ENCODE peak calls at places on chromosomes 11 and 22, in four cellular contexts. E, I, U and B are unnamed samples.

GRCh38 chr11:15159085-15159484 is 44.4 kb downstream of the INSC start:
- DNase-seq in E (no peak), I (no peak), U (no peak), B (peak)

GRCh38 chr11:20162824-20163777 is 2.8 kb upstream of the DBX1 start:
- DNase-seq in E (no peak), I (no peak), U (no peak), B (peak)

GRCh38 chr11:468036-468435 is 18.0 kb downstream of the PTDSS2 start:
- DNase-seq in E (no peak), I (peak), U (no peak), B (no peak)

GRCh38 chr11:113411536-113411935 is 24.0 kb downstream of the ANKK1 start:
- DNase-seq in E (no peak), I (no peak), U (no peak), B (no peak)

GRCh38 chr11:105181100-105181499 is 41.5 kb upstream of the CARD18 start:
- DNase-seq in E (no peak), I (no peak), U (no peak), B (peak)

GRCh38 chr11:830295-831131 is 2.2 kb upstream of the CD151 start:
- DNase-seq in E (no peak), I (peak), U (no peak), B (peak)

GRCh38 chr11:80593981-80594380 is 1153.2 kb upstream of the TENM4 start:
- DNase-seq in E (no peak), I (no peak), U (no peak), B (peak)

GRCh38 chr11:100704176-100704575 is 17.1 kb downstream of the ARHGAP42 start:
- DNase-seq in E (no peak), I (no peak), U (no peak), B (no peak)

GRCh38 chr22:19062139-19062789 is 59.9 kb downstream of the DGCR2 start:
- DNase-seq in E (no peak), I (no peak), U (no peak), B (no peak)

GRCh38 chr11:67436459-67437081 is 912 bp downstream of the PTPRCAP start:
- DNase-seq in E (no peak), I (no peak), U (no peak), B (peak)

GRCh38 chr11:130166457-130166784 is 6.8 kb downstream of the ST14 start:
- DNase-seq in E (no peak), I (no peak), U (no peak), B (peak)

GRCh38 chr11:75450826-75451783 is 18.1 kb upstream of the KLHL35 start:
- DNase-seq in E (no peak), I (no peak), U (no peak), B (no peak)

GRCh38 chr11:85756401-85757200 is 54.3 kb downstream of the SYTL2 start:
- DNase-seq in E (peak), I (no peak), U (no peak), B (no peak)

GRCh38 chr22:35732116-35732515 is 14.4 kb downstream of the APOL5 start:
- DNase-seq in E (no peak), I (no peak), U (no peak), B (no peak)

GRCh38 chr11:3916962-3917361 is 61.5 kb downstream of the STIM1 start:
- DNase-seq in E (no peak), I (no peak), U (no peak), B (no peak)

GRCh38 chr11:70729949-70730348 is 331.6 kb downstream of the CTTN start:
- DNase-seq in E (no peak), I (no peak), U (no peak), B (no peak)

GRCh38 chr11:119359365-119360229 is 13.1 kb upstream of the MFRP start:
- DNase-seq in E (no peak), I (no peak), U (no peak), B (no peak)

GRCh38 chr22:25085930-25086901 is 113.4 kb upstream of the CRYBB3 start:
- DNase-seq in E (no peak), I (peak), U (no peak), B (no peak)

GRCh38 chr11:63505857-63506528 is at the start of gene LGALS12:
- DNase-seq in E (no peak), I (peak), U (no peak), B (peak)

GRCh38 chr11:67493548-67494370 is 10.9 kb downstream of the AIP start:
- DNase-seq in E (no peak), I (no peak), U (no peak), B (no peak)

GRCh38 chr11:47565340-47566165 is at the start of gene PTPMT1:
- DNase-seq in E (peak), I (peak), U (no peak), B (peak)

GRCh38 chr11:115687934-115688333 is 183.7 kb upstream of the CADM1 start:
- DNase-seq in E (peak), I (no peak), U (no peak), B (no peak)

GRCh38 chr11:115696472-115697011 is 192.3 kb upstream of the CADM1 start:
- DNase-seq in E (no peak), I (peak), U (no peak), B (no peak)

GRCh38 chr11:115693002-115693401 is 188.8 kb upstream of the CADM1 start:
- DNase-seq in E (no peak), I (no peak), U (no peak), B (no peak)

GRCh38 chr11:115695677-115696451 is 191.6 kb upstream of the CADM1 start:
- DNase-seq in E (no peak), I (no peak), U (no peak), B (no peak)

DNA sequence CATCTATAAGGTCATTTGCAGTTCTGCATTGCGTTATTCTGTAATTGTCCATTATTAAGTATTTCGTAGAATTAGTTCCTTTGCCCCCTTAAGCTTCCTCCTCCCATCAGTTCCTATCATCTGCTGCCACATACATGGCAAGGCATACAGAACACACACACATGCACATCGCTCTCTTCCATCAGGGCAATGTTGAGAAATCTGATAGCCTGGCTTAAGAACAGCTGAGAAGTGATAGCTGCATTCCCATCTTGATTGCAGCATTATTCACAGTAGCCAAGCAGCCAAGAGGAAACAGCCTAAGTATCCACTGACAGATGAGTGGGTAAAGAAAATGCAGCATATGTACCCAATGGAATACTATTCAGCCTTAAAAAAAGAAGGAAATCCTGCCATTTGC is 186.8 kb upstream of the CADM1 start:
- DNase-seq in E (no peak), I (no peak), U (no peak), B (no peak)
- TF ChIP-seq CTCF in E (no peak), I (no peak), U (no peak), B (no peak)

DNA sequence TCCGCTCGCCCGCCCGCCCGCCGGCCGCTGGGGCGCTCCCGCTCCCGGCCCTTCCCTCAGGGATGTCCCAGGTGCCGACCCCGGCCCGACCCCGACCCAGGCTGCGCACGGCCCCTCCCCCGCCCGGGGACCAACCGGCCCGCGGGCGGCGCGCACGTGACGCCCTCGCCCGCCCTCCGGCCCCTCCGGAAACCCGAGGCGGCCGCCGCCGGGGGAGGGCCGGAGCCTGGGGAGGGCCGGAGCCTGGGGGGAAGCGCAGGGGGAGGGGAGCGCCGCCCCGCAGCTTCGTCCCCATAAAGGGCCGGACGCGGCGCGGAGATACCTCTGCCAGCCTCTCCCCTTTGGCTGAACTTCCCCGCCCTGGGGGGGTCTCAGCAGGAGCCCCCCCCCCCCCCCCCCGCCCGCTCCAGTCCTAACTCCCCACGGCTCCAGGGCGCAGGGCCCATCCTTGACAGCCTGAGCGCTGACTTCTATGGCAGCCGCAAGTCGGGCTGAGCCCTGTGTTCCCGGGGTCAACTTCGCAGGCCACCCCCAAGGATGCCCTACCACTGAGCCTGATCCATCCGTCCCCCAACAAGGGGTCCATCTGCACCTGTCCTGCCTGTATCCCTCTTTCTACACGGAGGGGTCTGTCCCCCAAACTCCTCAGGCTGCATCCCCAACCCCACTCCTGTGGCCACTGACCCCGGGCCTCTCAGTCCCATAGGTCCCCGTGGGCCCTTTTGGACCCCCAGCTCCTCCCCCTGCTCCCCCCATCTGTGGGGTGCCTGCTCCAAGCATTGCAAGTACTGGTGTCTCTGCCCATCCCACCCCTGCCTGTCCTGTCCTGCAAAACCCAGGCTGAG is at the start of gene MAPK12:
- DNase-seq in E (no peak), I (peak), U (no peak), B (no peak)
- H3K4me3 ChIP-seq in E (peak), I (peak), U (peak), B (peak)

DNA sequence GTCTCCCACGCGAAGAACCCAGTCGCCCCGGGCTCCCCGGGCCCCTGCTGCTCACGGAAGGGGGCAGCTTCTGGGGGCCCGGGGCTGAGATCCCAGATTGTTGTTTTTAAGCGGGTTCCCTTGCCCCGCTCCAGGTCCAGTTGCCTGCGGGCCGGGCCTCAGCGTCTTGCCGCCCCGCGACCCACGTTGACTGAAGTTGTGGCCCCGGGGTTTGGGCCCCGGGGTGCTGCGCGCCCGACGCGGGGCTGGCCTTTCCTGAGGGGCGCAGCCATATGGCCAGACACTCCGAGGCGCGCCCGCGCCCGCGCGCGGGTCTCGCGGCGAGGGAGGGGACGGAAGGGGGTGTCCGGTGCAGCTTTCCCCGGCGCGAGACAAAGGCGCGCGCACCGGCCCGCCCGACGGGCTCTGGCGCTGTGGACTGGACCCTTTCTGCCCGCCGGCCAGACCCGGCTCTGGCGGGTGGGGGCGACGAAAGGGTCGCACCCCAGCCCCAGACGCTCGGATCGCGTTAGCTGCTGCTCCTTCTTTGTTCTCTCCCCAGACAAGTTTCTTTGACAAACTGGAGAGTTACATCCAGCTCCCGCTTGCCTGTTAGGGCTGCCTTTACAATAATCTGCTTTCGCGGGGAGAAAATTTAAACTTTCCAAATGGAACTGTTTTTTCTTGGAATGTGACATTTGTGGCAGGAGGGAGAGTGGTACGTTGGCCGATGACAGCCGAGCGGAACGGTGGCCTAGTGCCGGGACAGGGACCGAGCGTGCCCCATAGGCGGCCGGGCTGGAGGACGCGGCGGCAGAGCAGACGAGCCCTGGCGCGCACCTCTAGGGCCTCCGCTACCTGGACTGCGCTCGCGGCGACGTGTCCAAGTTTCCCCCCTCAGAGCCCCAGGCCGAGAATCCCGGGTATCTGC is 701 bp downstream of the AMOTL1 start:
- DNase-seq in E (no peak), I (peak), U (no peak), B (peak)
- TF ChIP-seq CTCF in E (no peak), I (no peak), U (no peak), B (no peak)

GRCh38 chr22:42646569-42647525 is 2.3 kb downstream of the CYB5R3 start:
- DNase-seq in E (peak), I (peak), U (no peak), B (no peak)
- H3K4me3 ChIP-seq in E (peak), I (peak), U (peak), B (no peak)

DNA sequence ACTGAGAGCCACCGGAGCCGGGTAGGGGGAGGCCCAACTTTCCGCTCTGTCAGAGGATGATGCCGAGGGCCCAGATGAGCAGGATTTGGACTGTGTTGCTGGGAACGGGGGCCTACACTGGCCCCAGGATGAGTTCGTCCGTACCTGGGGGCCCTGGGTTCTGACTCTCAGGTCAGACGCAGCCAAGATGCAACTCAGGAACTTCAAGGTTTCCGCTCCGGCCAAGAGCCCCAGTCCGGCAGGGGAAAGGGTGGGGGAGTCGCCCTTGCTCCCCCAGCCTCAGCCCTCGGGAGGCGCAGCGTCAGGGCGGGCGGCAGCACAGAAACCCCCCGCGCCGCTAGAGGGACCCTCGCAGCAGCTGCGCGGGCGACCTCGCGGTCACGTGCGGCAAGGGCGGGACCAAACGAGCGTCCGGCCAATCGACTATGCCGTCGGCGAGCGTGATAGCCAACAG is 241 bp upstream of the ARL2 start:
- DNase-seq in E (peak), I (peak), U (peak), B (peak)
- TF ChIP-seq CTCF in E (peak), I (no peak), U (peak), B (no peak)

DNA sequence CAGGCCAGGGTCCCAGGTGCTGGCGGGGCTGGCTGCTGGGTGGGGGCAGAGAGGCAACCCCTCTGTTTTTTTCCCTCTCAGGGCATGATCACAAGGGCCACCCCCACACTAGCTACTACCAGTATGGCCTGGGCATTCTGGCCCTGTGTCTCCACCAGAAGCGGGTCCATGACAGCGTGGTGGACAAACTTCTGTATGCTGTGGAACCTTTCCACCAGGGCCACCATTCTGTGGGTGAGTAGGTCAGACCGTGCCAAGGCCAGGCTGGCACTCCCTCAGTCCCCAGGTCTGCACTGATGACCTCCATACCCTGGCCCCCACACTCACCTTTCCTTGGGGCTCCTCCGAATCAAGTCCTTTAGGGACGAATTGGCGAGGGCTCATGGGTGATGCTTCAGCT is 7.3 kb downstream of the TCN2 start:
- DNase-seq in E (no peak), I (no peak), U (no peak), B (no peak)
- H3K4me3 ChIP-seq in E (no peak), I (no peak), U (no peak), B (no peak)

GRCh38 chr22:42299586-42300285 is 29.3 kb upstream of the TCF20 start:
- DNase-seq in E (no peak), I (peak), U (no peak), B (no peak)
- TF ChIP-seq CTCF in E (no peak), I (no peak), U (no peak), B (no peak)

GRCh38 chr11:61567286-61568061 is 13.4 kb downstream of the SYT7 start:
- DNase-seq in E (peak), I (peak), U (no peak), B (peak)
- H3K4me3 ChIP-seq in E (no peak), I (no peak), U (peak), B (no peak)